ENCODE peak calls at places on chromosome 5, in five cellular contexts. Y is NCI-H82; A is glutamatergic neuron; F is stimulated activated naive CD8-positive, alpha-beta T cell treated with anti-CD3 and anti-CD28 coated beads, Interleukin-15, amount 100 ng/mL, for 72 hours; H is activated T-cell treated with anti-CD3 and anti-CD28 coated beads, Interleukin-2, amount 50 U/mL, for 72 hours. T is an unnamed sample.

GRCh38 chr5:79976759-79977515 is 14.1 kb downstream of the MTX3 start:
- DNase-seq in Y (no peak), A (no peak), F (no peak), H (no peak), T (no peak)

GRCh38 chr5:25439025-25439424 is 794.2 kb upstream of the CDH10 start:
- DNase-seq in Y (no peak), A (no peak), F (no peak), H (no peak), T (no peak)

GRCh38 chr5:140273401-140273877 is 29.5 kb downstream of the PFDN1 start:
- DNase-seq in Y (no peak), A (no peak), F (no peak), H (no peak), T (no peak)

GRCh38 chr5:138979684-138980275 is 104.6 kb upstream of the LRRTM2 start:
- DNase-seq in Y (no peak), A (no peak), F (peak; percentile 44), H (peak; percentile 42), T (no peak)

GRCh38 chr5:180739958-180740357 is at the start of gene OR2Y1:
- DNase-seq in Y (no peak), A (no peak), F (no peak), H (no peak), T (no peak)

GRCh38 chr5:178404987-178405386 is 172.4 kb upstream of the PHYKPL start:
- DNase-seq in Y (no peak), A (no peak), F (no peak), H (no peak), T (no peak)

GRCh38 chr5:139388198-139388821 is 1.4 kb downstream of the MZB1 start:
- DNase-seq in Y (no peak), A (no peak), F (no peak), H (no peak), T (no peak)

GRCh38 chr5:168372351-168372946 is 81.0 kb downstream of the WWC1 start:
- DNase-seq in Y (peak; percentile 96), A (no peak), F (no peak), H (no peak), T (peak; percentile 64)

GRCh38 chr5:132777209-132778069 is at the start of gene SEPTIN8:
- DNase-seq in Y (peak; percentile 48), A (peak; percentile 61), F (peak; percentile 59), H (peak; percentile 75), T (peak; percentile 53)

GRCh38 chr5:89929834-89930233 is 479.7 kb downstream of the CETN3 start:
- DNase-seq in Y (no peak), A (no peak), F (no peak), H (no peak), T (no peak)

GRCh38 chr5:140868721-140869554 is at the start of gene PCDHA11:
- DNase-seq in Y (peak; percentile 78), A (no peak), F (no peak), H (no peak), T (peak; percentile 43)

GRCh38 chr5:149618581-149619248 is 37.4 kb downstream of the ARHGEF37 start:
- DNase-seq in Y (peak; percentile 71), A (peak; percentile 56), F (peak; percentile 36), H (peak; percentile 28), T (peak; percentile 71)

GRCh38 chr5:123530728-123531127 is 18.8 kb downstream of the CSNK1G3 start:
- DNase-seq in Y (no peak), A (no peak), F (no peak), H (no peak), T (no peak)

GRCh38 chr5:111755942-111756353 is 1.0 kb downstream of the NREP start:
- DNase-seq in Y (peak; percentile 49), A (no peak), F (no peak), H (no peak), T (no peak)

GRCh38 chr5:2003690-2004365 is 121.1 kb upstream of the IRX4 start:
- DNase-seq in Y (no peak), A (no peak), F (no peak), H (no peak), T (no peak)

GRCh38 chr5:116428966-116429365 is 145.7 kb downstream of the SEMA6A start:
- DNase-seq in Y (no peak), A (no peak), F (no peak), H (no peak), T (no peak)

GRCh38 chr5:36242534-36243144 is 914 bp upstream of the NADK2 start:
- DNase-seq in Y (no peak), A (no peak), F (peak; percentile 13), H (peak; percentile 8), T (no peak)

GRCh38 chr5:76401801-76402250 is 1.3 kb upstream of the IQGAP2 start:
- DNase-seq in Y (no peak), A (no peak), F (peak; percentile 14), H (peak; percentile 29), T (no peak)

GRCh38 chr5:6832994-6833393 is 119.8 kb downstream of the TENT4A start:
- DNase-seq in Y (no peak), A (no peak), F (no peak), H (no peak), T (no peak)

GRCh38 chr5:141604318-141604717 is 14.5 kb downstream of the DIAPH1 start:
- DNase-seq in Y (peak; percentile 18), A (no peak), F (no peak), H (no peak), T (no peak)

GRCh38 chr5:98639258-98639657 is 134.2 kb upstream of the RGMB start:
- DNase-seq in Y (no peak), A (no peak), F (no peak), H (no peak), T (no peak)

GRCh38 chr5:179805529-179806249 is 977 bp downstream of the MGAT4B start:
- DNase-seq in Y (peak; percentile 36), A (peak; percentile 66), F (peak; percentile 61), H (peak; percentile 59), T (no peak)

GRCh38 chr5:83277154-83277553 is 194.4 kb upstream of the VCAN start:
- DNase-seq in Y (no peak), A (no peak), F (no peak), H (no peak), T (no peak)

GRCh38 chr5:60613826-60614225 is 86.1 kb downstream of the DEPDC1B start:
- DNase-seq in Y (no peak), A (no peak), F (no peak), H (no peak), T (no peak)

GRCh38 chr5:181265092-181265671 is 4.2 kb upstream of the TRIM52 start:
- DNase-seq in Y (no peak), A (peak; percentile 79), F (no peak), H (no peak), T (no peak)

GRCh38 chr5:58294598-58295298 is 165.1 kb downstream of the PLK2 start:
- DNase-seq in Y (no peak), A (no peak), F (no peak), H (no peak), T (no peak)

GRCh38 chr5:84088996-84089395 is 295.7 kb downstream of the EDIL3 start:
- DNase-seq in Y (peak; percentile 65), A (no peak), F (no peak), H (no peak), T (peak; percentile 62)

GRCh38 chr5:129904667-129905466 is 602 bp downstream of the CHSY3 start:
- DNase-seq in Y (peak; percentile 21), A (peak; percentile 54), F (no peak), H (peak; percentile 1), T (peak; percentile 15)

GRCh38 chr5:149135536-149136201 is 5.6 kb upstream of the ABLIM3 start:
- DNase-seq in Y (no peak), A (no peak), F (no peak), H (no peak), T (no peak)

GRCh38 chr5:175885813-175886212 is 14.4 kb downstream of the CPLX2 start:
- DNase-seq in Y (no peak), A (no peak), F (no peak), H (no peak), T (no peak)

GRCh38 chr5:148084269-148084668 is 20.5 kb downstream of the SPINK5 start:
- DNase-seq in Y (peak; percentile 8), A (no peak), F (no peak), H (no peak), T (no peak)

GRCh38 chr5:93583799-93584530 is 943 bp downstream of the NR2F1 start:
- DNase-seq in Y (peak; percentile 62), A (peak; percentile 81), F (no peak), H (no peak), T (peak; percentile 65)

GRCh38 chr5:6365977-6366590 is 12.3 kb downstream of the MED10 start:
- DNase-seq in Y (no peak), A (no peak), F (no peak), H (no peak), T (no peak)

GRCh38 chr5:134503088-134503936 is 22.2 kb upstream of the JADE2 start:
- DNase-seq in Y (no peak), A (no peak), F (peak; percentile 81), H (peak; percentile 85), T (no peak)

GRCh38 chr5:128084228-128085167 is 932 bp downstream of the SLC12A2 start:
- DNase-seq in Y (peak; percentile 46), A (peak; percentile 68), F (peak; percentile 55), H (peak; percentile 60), T (peak; percentile 28)

GRCh38 chr5:72178910-72179815 is 71.9 kb downstream of the MAP1B start:
- DNase-seq in Y (no peak), A (no peak), F (no peak), H (no peak), T (no peak)

GRCh38 chr5:148491015-148491792 is 107.4 kb downstream of the FBXO38 start:
- DNase-seq in Y (no peak), A (no peak), F (no peak), H (no peak), T (no peak)

T was measured in WERI-Rb-1.